ENCODE peak calls at places on chromosome 20, in seven cellular contexts. Y is stomach, F is foreskin fibroblast, G is astrocyte of the spinal cord, A is AG04450, P is GM06990, B is bronchial epithelial cell. L is an unnamed sample.

GRCh38 chr20:13515796-13516533 is 122.8 kb downstream of the TASP1 start:
- DNase-seq in Y (no peak), F (peak; percentile 86), G (no peak), A (no peak), P (no peak), B (no peak), L (no peak)

GRCh38 chr20:56859039-56859750 is 230.1 kb downstream of the TFAP2C start:
- DNase-seq in Y (no peak), F (no peak), G (no peak), A (no peak), P (no peak), B (no peak), L (no peak)

GRCh38 chr20:23296841-23297701 is 53.5 kb upstream of the NXT1 start:
- DNase-seq in Y (no peak), F (peak; percentile 52), G (peak; percentile 40), A (no peak), P (no peak), B (no peak), L (no peak)

GRCh38 chr20:50572922-50573777 is 63.0 kb downstream of the PTPN1 start:
- DNase-seq in Y (no peak), F (peak; percentile 96), G (peak; percentile 77), A (peak; percentile 46), P (no peak), B (no peak), L (no peak)

GRCh38 chr20:1105599-1106194 is 12.7 kb upstream of the PSMF1 start:
- DNase-seq in Y (no peak), F (no peak), G (no peak), A (no peak), P (no peak), B (no peak), L (no peak)

GRCh38 chr20:10094566-10095173 is 59.9 kb downstream of the ANKEF1 start:
- DNase-seq in Y (no peak), F (peak; percentile 54), G (peak; percentile 29), A (no peak), P (no peak), B (no peak), L (no peak)

GRCh38 chr20:62161347-62161746 is 17.8 kb downstream of the SS18L1 start:
- DNase-seq in Y (no peak), F (peak; percentile 36), G (peak; percentile 54), A (no peak), P (no peak), B (peak; percentile 82), L (no peak)

GRCh38 chr20:16283978-16284377 is 289.3 kb downstream of the KIF16B start:
- DNase-seq in Y (no peak), F (no peak), G (no peak), A (no peak), P (no peak), B (no peak), L (no peak)

GRCh38 chr20:50285376-50286173 is 94.9 kb downstream of the CEBPB start:
- DNase-seq in Y (no peak), F (peak; percentile 90), G (peak; percentile 71), A (no peak), P (peak; percentile 65), B (no peak), L (no peak)

GRCh38 chr20:40564997-40565680 is 123.9 kb downstream of the MAFB start:
- DNase-seq in Y (no peak), F (peak; percentile 54), G (peak; percentile 89), A (peak; percentile 3), P (no peak), B (peak; percentile 95), L (no peak)

GRCh38 chr20:17571967-17572638 is 2.2 kb downstream of the DSTN start:
- DNase-seq in Y (no peak), F (no peak), G (no peak), A (no peak), P (no peak), B (peak; percentile 59), L (no peak)

GRCh38 chr20:31870703-31871601 is 518 bp downstream of the TTLL9 start:
- DNase-seq in Y (peak; percentile 35), F (no peak), G (no peak), A (no peak), P (no peak), B (no peak), L (no peak)
- H3K4me3 ChIP-seq in Y (peak overlapping the region; percentile 93), F (peak overlapping the region; percentile 24), G (no peak overlapping the region), A (no peak overlapping the region), P (peak overlapping the region; percentile 44), B (no peak overlapping the region), L (peak overlapping the region; percentile 70)

GRCh38 chr20:35269055-35269781 is 8.7 kb downstream of the MMP24OS start:
- DNase-seq in Y (peak; percentile 69), F (peak; percentile 82), G (peak; percentile 56), A (no peak), P (no peak), B (peak; percentile 39), L (peak; percentile 68)

GRCh38 chr20:35263609-35264223 is 14.2 kb downstream of the MMP24OS start:
- DNase-seq in Y (peak; percentile 84), F (no peak), G (no peak), A (no peak), P (no peak), B (no peak), L (peak; percentile 77)

GRCh38 chr20:35260426-35260825 is 17.5 kb downstream of the MMP24OS start:
- DNase-seq in Y (no peak), F (no peak), G (no peak), A (no peak), P (no peak), B (no peak), L (no peak)

GRCh38 chr20:35267092-35267491 is 10.8 kb downstream of the MMP24OS start:
- DNase-seq in Y (no peak), F (no peak), G (no peak), A (no peak), P (no peak), B (no peak), L (no peak)

DNA sequence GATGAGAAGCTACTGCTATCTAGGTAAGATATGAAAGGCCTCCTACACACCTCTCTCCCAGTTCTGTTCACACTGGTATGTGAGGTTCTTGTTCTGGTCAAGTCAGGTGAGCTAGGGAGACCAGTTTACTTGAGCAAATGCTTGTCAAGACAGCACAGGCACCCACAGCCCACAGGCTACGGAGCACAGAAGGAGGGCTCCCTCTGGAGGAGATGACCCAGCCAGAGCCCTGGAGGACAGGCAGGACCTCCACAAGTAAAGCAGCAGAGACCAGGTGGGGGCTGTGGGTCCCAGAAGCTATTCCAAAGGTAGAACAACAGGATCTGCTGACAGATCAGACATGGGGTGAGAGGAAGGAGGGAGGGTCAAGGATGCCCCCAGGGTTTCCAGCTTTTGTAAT is 13.2 kb downstream of the MMP24OS start:
- DNase-seq in Y (no peak), F (peak; percentile 36), G (no peak), A (no peak), P (no peak), B (peak; percentile 60), L (no peak)
- TF ChIP-seq CTCF in Y (no peak), F (no peak), G (peak; percentile 43), A (peak; percentile 38), P (peak; percentile 27), B (peak; percentile 46), L (no peak)

GRCh38 chr20:21516861-21517565 is 3.1 kb upstream of the NKX2-2 start:
- DNase-seq in Y (no peak), F (no peak), G (no peak), A (no peak), P (no peak), B (no peak), L (peak; percentile 26)

GRCh38 chr20:21514553-21515251 is 838 bp upstream of the NKX2-2 start:
- DNase-seq in Y (no peak), F (no peak), G (no peak), A (no peak), P (no peak), B (no peak), L (peak; percentile 33)

GRCh38 chr20:21516180-21516567 is 2.3 kb upstream of the NKX2-2 start:
- DNase-seq in Y (no peak), F (no peak), G (no peak), A (no peak), P (no peak), B (no peak), L (no peak)

GRCh38 chr20:21513881-21514540 is at the start of gene NKX2-2:
- DNase-seq in Y (no peak), F (no peak), G (no peak), A (no peak), P (no peak), B (no peak), L (no peak)

GRCh38 chr20:21515300-21516179 is 1.7 kb upstream of the NKX2-2 start:
- DNase-seq in Y (no peak), F (no peak), G (no peak), A (no peak), P (no peak), B (no peak), L (no peak)
- H3K4me3 ChIP-seq in Y (peak overlapping the region; percentile 39), F (no peak overlapping the region), G (no peak overlapping the region), A (no peak overlapping the region), P (no peak overlapping the region), B (no peak overlapping the region), L (no peak overlapping the region)

DNA sequence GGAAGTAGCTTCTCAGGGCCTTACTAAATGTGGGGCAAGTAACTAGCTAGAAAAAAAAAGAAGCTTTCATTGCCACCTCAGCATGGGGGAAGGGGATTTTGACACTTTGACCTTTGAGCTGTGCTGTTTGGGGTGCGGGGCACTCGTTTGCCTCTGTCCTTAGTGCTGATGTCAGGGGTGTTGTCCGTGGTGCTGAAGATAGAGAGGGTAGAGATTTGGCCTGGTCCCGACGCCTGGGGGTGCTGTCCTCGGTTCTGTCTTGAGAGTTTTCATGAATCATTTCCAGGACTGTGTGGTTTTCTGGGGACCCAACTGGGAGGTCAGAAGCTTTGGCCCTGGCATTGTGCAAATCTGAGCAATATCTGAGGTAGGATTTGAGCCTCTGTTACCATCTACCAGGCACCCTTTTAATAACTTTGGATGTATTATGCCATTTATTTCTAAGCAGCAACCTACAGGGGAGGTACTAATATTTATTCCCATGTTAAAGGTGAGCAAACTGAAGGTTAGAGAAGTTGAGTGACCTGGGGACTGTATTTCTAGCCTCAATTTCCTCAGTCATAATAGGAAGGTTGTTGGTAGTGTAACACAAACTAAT is 78.0 kb downstream of the DLGAP4 start:
- DNase-seq in Y (no peak), F (peak; percentile 50), G (peak; percentile 19), A (no peak), P (no peak), B (peak; percentile 17), L (no peak)
- TF ChIP-seq CTCF in Y (no peak), F (no peak), G (no peak), A (peak; percentile 22), P (peak; percentile 7), B (peak; percentile 33), L (no peak)

L was measured in lower lobe of right lung.